ENCODE peak calls at places on chromosomes 2 and 18, in ten cellular contexts. Q is GM23338, W is K562, S is H9, A is HCT116, Z is SK-N-SH, I is GM23248, D is MM.1S, V is HepG2, M is keratinocyte. L is an unnamed sample. For H4K20me1, the result is how much of the 10 kb centered on the place peaks cover.

GRCh38 chr2:73292906-73293533 is 328 bp downstream of the EGR4 start:
- DNase-seq in Q (peak), W (no peak), S (no peak), A (no peak), Z (peak), I (no peak), D (no peak), V (no peak), M (no peak), L (peak)

GRCh38 chr2:188973650-188974049 is 523 bp upstream of the COL3A1 start:
- DNase-seq in Q (no peak), W (no peak), S (no peak), A (no peak), Z (no peak), I (peak), D (no peak), V (no peak), M (no peak), L (no peak)

GRCh38 chr18:43620936-43621335 is 343.6 kb upstream of the SYT4 start:
- DNase-seq in Q (peak), W (peak), S (no peak), A (no peak), Z (peak), I (peak), D (peak), V (peak), M (no peak), L (no peak)

GRCh38 chr2:70966681-70967080 is 11.7 kb upstream of the ANKRD53 start:
- DNase-seq in Q (no peak), W (no peak), S (peak), A (no peak), Z (no peak), I (no peak), D (no peak), V (no peak), M (no peak), L (no peak)

GRCh38 chr2:204665771-204666170 is 120.5 kb downstream of the PARD3B start:
- DNase-seq in Q (no peak), W (no peak), S (no peak), A (no peak), Z (no peak), I (peak), D (no peak), V (no peak), M (no peak), L (no peak)

GRCh38 chr2:226985227-226985946 is 149.5 kb downstream of the RHBDD1 start:
- DNase-seq in Q (peak), W (peak), S (no peak), A (peak), Z (peak), I (peak), D (peak), V (peak), M (no peak), L (peak)

GRCh38 chr2:192197387-192197786 is 2.7 kb upstream of the TMEFF2 start:
- DNase-seq in Q (no peak), W (no peak), S (no peak), A (no peak), Z (no peak), I (peak), D (no peak), V (no peak), M (no peak), L (peak)

GRCh38 chr2:186595219-186595618 is 5.4 kb downstream of the ITGAV start:
- DNase-seq in Q (peak), W (peak), S (no peak), A (no peak), Z (no peak), I (peak), D (no peak), V (peak), M (no peak), L (no peak)

GRCh38 chr2:13193075-13193474 is 476.3 kb downstream of the TRIB2 start:
- DNase-seq in Q (peak), W (no peak), S (no peak), A (no peak), Z (no peak), I (no peak), D (peak), V (no peak), M (no peak), L (no peak)

GRCh38 chr18:11366410-11366809 is 217.0 kb upstream of the PIEZO2 start:
- DNase-seq in Q (no peak), W (no peak), S (no peak), A (no peak), Z (no peak), I (no peak), D (no peak), V (no peak), M (no peak), L (peak)

GRCh38 chr18:22106536-22107292 is 62.7 kb upstream of the GATA6 start:
- DNase-seq in Q (no peak), W (peak), S (no peak), A (no peak), Z (no peak), I (peak), D (no peak), V (peak), M (no peak), L (no peak)

GRCh38 chr18:26865557-26865956 is at the start of gene AQP4:
- DNase-seq in Q (peak), W (no peak), S (peak), A (no peak), Z (no peak), I (no peak), D (no peak), V (no peak), M (no peak), L (no peak)

GRCh38 chr2:144048631-144049060 is 471.3 kb downstream of the ZEB2 start:
- DNase-seq in Q (no peak), W (peak), S (no peak), A (no peak), Z (peak), I (peak), D (no peak), V (no peak), M (no peak), L (peak)

GRCh38 chr2:10835052-10835970 is 22.7 kb upstream of the PDIA6 start:
- DNase-seq in Q (peak), W (peak), S (peak), A (peak), Z (peak), I (peak), D (peak), V (peak), M (peak), L (peak)

GRCh38 chr2:48946444-48947048 is 191.0 kb upstream of the LHCGR start:
- DNase-seq in Q (peak), W (peak), S (peak), A (peak), Z (peak), I (peak), D (peak), V (peak), M (peak), L (no peak)

GRCh38 chr2:186734957-186735734 is 41.3 kb downstream of the FAM171B start:
- DNase-seq in Q (peak), W (no peak), S (peak), A (no peak), Z (no peak), I (no peak), D (no peak), V (no peak), M (no peak), L (no peak)

GRCh38 chr2:29309090-29310054 is 194.2 kb downstream of the CLIP4 start:
- DNase-seq in Q (peak), W (peak), S (peak), A (peak), Z (peak), I (peak), D (peak), V (peak), M (no peak), L (peak)

GRCh38 chr18:42336139-42336538 is 381.1 kb downstream of the PIK3C3 start:
- DNase-seq in Q (no peak), W (no peak), S (no peak), A (no peak), Z (no peak), I (no peak), D (no peak), V (no peak), M (no peak), L (no peak)

GRCh38 chr2:76940559-76940958 is 581.6 kb downstream of the LRRTM4 start:
- DNase-seq in Q (no peak), W (no peak), S (no peak), A (no peak), Z (no peak), I (no peak), D (no peak), V (no peak), M (no peak), L (no peak)

GRCh38 chr2:152525277-152525838 is 190.4 kb downstream of the FMNL2 start:
- DNase-seq in Q (no peak), W (no peak), S (no peak), A (no peak), Z (no peak), I (peak), D (no peak), V (peak), M (peak), L (no peak)

GRCh38 chr18:65544701-65545100 is 206.1 kb upstream of the CDH7 start:
- DNase-seq in Q (no peak), W (no peak), S (no peak), A (no peak), Z (no peak), I (no peak), D (no peak), V (no peak), M (no peak), L (peak)

GRCh38 chr2:123597995-123598394 is 427.1 kb upstream of the CNTNAP5 start:
- DNase-seq in Q (no peak), W (no peak), S (no peak), A (no peak), Z (no peak), I (no peak), D (no peak), V (no peak), M (no peak), L (no peak)

GRCh38 chr2:181120625-181121024 is 140.2 kb downstream of the UBE2E3 start:
- DNase-seq in Q (no peak), W (no peak), S (no peak), A (no peak), Z (no peak), I (peak), D (no peak), V (no peak), M (no peak), L (no peak)

GRCh38 chr2:37585295-37585908 is 86.0 kb downstream of the CDC42EP3 start:
- DNase-seq in Q (peak), W (no peak), S (no peak), A (no peak), Z (no peak), I (no peak), D (peak), V (no peak), M (no peak), L (no peak)

GRCh38 chr2:100730290-100730868 is 89.6 kb upstream of the NPAS2 start:
- DNase-seq in Q (peak), W (peak), S (peak), A (peak), Z (peak), I (peak), D (peak), V (peak), M (no peak), L (no peak)

GRCh38 chr2:65678779-65679394 is 246.5 kb upstream of the SPRED2 start:
- DNase-seq in Q (no peak), W (no peak), S (no peak), A (no peak), Z (no peak), I (no peak), D (no peak), V (no peak), M (no peak), L (no peak)

GRCh38 chr18:79548621-79548985 is 131.0 kb upstream of the CTDP1 start:
- DNase-seq in Q (no peak), W (no peak), S (no peak), A (no peak), Z (no peak), I (no peak), D (no peak), V (no peak), M (no peak), L (no peak)

GRCh38 chr18:7940976-7941375 is 373.9 kb downstream of the PTPRM start:
- DNase-seq in Q (no peak), W (no peak), S (no peak), A (no peak), Z (peak), I (no peak), D (no peak), V (no peak), M (no peak), L (no peak)

GRCh38 chr18:3305354-3305762 is 43.4 kb downstream of the MYL12B start:
- DNase-seq in Q (no peak), W (peak), S (no peak), A (no peak), Z (no peak), I (peak), D (no peak), V (no peak), M (peak), L (peak)

GRCh38 chr2:119174216-119174992 is 15.9 kb upstream of the C1QL2 start:
- DNase-seq in Q (peak), W (peak), S (peak), A (peak), Z (peak), I (peak), D (peak), V (peak), M (no peak), L (peak)

GRCh38 chr2:85501244-85501643 is 37.7 kb upstream of the MAT2A start:
- DNase-seq in Q (peak), W (peak), S (peak), A (no peak), Z (no peak), I (no peak), D (no peak), V (peak), M (no peak), L (no peak)

GRCh38 chr2:222756951-222757645 is 85.6 kb downstream of the MOGAT1 start:
- DNase-seq in Q (no peak), W (no peak), S (no peak), A (peak), Z (no peak), I (peak), D (no peak), V (no peak), M (peak), L (peak)

GRCh38 chr2:64402876-64403275 is 51.1 kb upstream of the LGALSL start:
- DNase-seq in Q (no peak), W (peak), S (no peak), A (no peak), Z (no peak), I (peak), D (no peak), V (no peak), M (no peak), L (peak)

GRCh38 chr2:150621800-150622199 is 134.3 kb upstream of the RND3 start:
- DNase-seq in Q (no peak), W (no peak), S (no peak), A (no peak), Z (no peak), I (peak), D (no peak), V (no peak), M (peak), L (peak)

GRCh38 chr2:176729706-176730569 is 460.7 kb downstream of the MTX2 start:
- DNase-seq in Q (no peak), W (no peak), S (no peak), A (no peak), Z (peak), I (peak), D (no peak), V (no peak), M (no peak), L (peak)

GRCh38 chr2:219331560-219332213 is 857 bp downstream of the RESP18 start:
- DNase-seq in Q (peak), W (peak), S (peak), A (no peak), Z (no peak), I (peak), D (no peak), V (no peak), M (no peak), L (peak)

GRCh38 chr2:30351087-30351486 is 96.0 kb upstream of the LCLAT1 start:
- DNase-seq in Q (no peak), W (no peak), S (no peak), A (no peak), Z (no peak), I (no peak), D (no peak), V (no peak), M (no peak), L (no peak)

GRCh38 chr2:27855476-27855875 is 34.7 kb downstream of the RBKS start:
- DNase-seq in Q (no peak), W (no peak), S (no peak), A (no peak), Z (no peak), I (peak), D (no peak), V (no peak), M (peak), L (peak)

GRCh38 chr2:209091026-209091425 is 332.8 kb upstream of the MAP2 start:
- DNase-seq in Q (no peak), W (no peak), S (no peak), A (no peak), Z (no peak), I (no peak), D (no peak), V (no peak), M (peak), L (no peak)

GRCh38 chr18:59464521-59464920 is 105.5 kb upstream of the LMAN1 start:
- DNase-seq in Q (no peak), W (no peak), S (no peak), A (no peak), Z (no peak), I (no peak), D (no peak), V (no peak), M (no peak), L (no peak)

GRCh38 chr2:120751553-120751952 is 15.9 kb downstream of the GLI2 start:
- DNase-seq in Q (no peak), W (no peak), S (no peak), A (no peak), Z (no peak), I (peak), D (no peak), V (no peak), M (no peak), L (no peak)
- H4K20me1 ChIP-seq in Q (half or more), W (under half), S (under half), A (under half), Z (under half), I (under half), D (under half), V (under half), M (under half), L (under half)

GRCh38 chr2:36406296-36406695 is 50.7 kb downstream of the CRIM1 start:
- DNase-seq in Q (no peak), W (no peak), S (no peak), A (no peak), Z (no peak), I (no peak), D (no peak), V (no peak), M (no peak), L (no peak)
- H4K20me1 ChIP-seq in Q (under half), W (under half), S (under half), A (under half), Z (under half), I (under half), D (under half), V (under half), M (under half), L (under half)

GRCh38 chr2:26043109-26043508 is 9.2 kb downstream of the RAB10 start:
- DNase-seq in Q (no peak), W (no peak), S (no peak), A (no peak), Z (no peak), I (no peak), D (no peak), V (no peak), M (no peak), L (no peak)
- H4K20me1 ChIP-seq in Q (half or more), W (under half), S (under half), A (under half), Z (half or more), I (under half), D (under half), V (half or more), M (under half), L (half or more)

DNA sequence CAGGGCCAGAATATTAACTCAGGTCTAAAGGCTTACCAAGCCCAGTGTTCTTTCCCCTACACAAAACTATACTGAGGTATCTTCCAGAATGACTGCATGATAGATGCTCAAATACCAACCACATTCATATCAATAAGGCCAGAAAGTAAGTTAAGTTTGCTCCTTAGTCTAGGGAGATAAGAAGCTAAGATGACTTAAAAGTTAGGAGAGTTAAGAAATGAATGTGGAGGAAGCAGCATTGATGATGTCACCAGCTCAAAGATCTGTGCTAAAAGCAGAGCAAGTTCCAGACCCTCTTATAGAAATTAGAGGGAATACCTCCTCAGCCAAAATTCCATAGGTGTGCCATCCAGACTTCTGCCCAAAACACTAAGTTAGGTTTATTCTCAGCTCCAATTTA is 6.1 kb downstream of the PPP4R1 start:
- DNase-seq in Q (no peak), W (peak), S (no peak), A (no peak), Z (no peak), I (peak), D (no peak), V (no peak), M (no peak), L (no peak)
- H4K20me1 ChIP-seq in Q (under half), W (under half), S (under half), A (under half), Z (half or more), I (under half), D (under half), V (under half), M (under half), L (half or more)

GRCh38 chr2:239362497-239362896 is 38.3 kb downstream of the HDAC4 start:
- DNase-seq in Q (no peak), W (no peak), S (no peak), A (no peak), Z (no peak), I (no peak), D (no peak), V (no peak), M (no peak), L (no peak)

GRCh38 chr2:239366740-239367139 is 34.1 kb downstream of the HDAC4 start:
- DNase-seq in Q (no peak), W (no peak), S (no peak), A (no peak), Z (no peak), I (no peak), D (no peak), V (no peak), M (no peak), L (peak)

GRCh38 chr2:239365782-239366435 is 34.9 kb downstream of the HDAC4 start:
- DNase-seq in Q (no peak), W (no peak), S (no peak), A (no peak), Z (no peak), I (no peak), D (no peak), V (no peak), M (no peak), L (no peak)

GRCh38 chr2:239363946-239364637 is 36.7 kb downstream of the HDAC4 start:
- DNase-seq in Q (no peak), W (no peak), S (no peak), A (no peak), Z (no peak), I (no peak), D (no peak), V (no peak), M (no peak), L (peak)

GRCh38 chr2:239365071-239365781 is 35.6 kb downstream of the HDAC4 start:
- DNase-seq in Q (no peak), W (no peak), S (no peak), A (no peak), Z (no peak), I (no peak), D (no peak), V (no peak), M (no peak), L (peak)
- H4K20me1 ChIP-seq in Q (under half), W (under half), S (under half), A (under half), Z (under half), I (under half), D (under half), V (under half), M (under half), L (under half)

DNA sequence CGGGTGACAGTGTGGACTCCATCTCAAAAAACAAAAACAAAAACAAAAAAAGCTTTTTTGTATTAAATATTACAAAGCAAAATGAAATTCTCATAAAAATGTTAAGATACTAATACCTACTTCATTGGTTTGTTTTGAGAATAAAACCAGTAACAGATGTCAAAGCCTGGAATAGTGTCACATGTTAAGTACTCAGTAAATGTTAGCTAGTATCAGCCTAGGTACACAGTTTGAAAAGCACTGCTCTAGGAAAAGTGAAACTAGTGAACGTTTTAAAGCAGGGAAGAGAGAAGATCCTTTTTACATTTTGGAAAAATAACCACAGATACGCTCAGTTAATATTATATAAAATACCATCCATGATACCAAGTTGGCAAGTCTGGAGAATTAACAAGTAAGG is 37.1 kb upstream of the ADAM17 start:
- DNase-seq in Q (no peak), W (no peak), S (no peak), A (no peak), Z (no peak), I (no peak), D (no peak), V (no peak), M (no peak), L (no peak)
- H4K20me1 ChIP-seq in Q (under half), W (under half), S (under half), A (under half), Z (half or more), I (under half), D (under half), V (under half), M (under half), L (under half)

L was measured in osteoblast.